ENCODE peak calls at places on chromosomes 6 and 20, in seven cellular contexts. F, Z, N, U, G, A and S are unnamed samples.

GRCh38 chr6:124480021-124480430 is 482.2 kb upstream of the RNF217 start:
- DNase-seq in Z (peak; percentile 17), N (no peak), A (no peak), G (no peak), F (no peak), U (no peak), S (no peak)

GRCh38 chr6:24340998-24341934 is 16.6 kb downstream of the DCDC2 start:
- DNase-seq in N (no peak), Z (no peak), G (peak; percentile 82), U (no peak), A (no peak), F (no peak), S (no peak)

GRCh38 chr6:129312865-129313264 is 397.1 kb downstream of the ARHGAP18 start:
- DNase-seq in G (peak; percentile 98), A (peak; percentile 34), U (no peak), F (no peak), N (no peak), Z (no peak), S (no peak)

GRCh38 chr20:2799688-2800589 is 488 bp downstream of the CPXM1 start:
- DNase-seq in N (no peak), F (no peak), G (no peak), Z (peak; percentile 11), A (no peak), U (peak; percentile 52), S (no peak)

GRCh38 chr6:49913656-49914055 is 47.3 kb upstream of the CRISP1 start:
- DNase-seq in G (no peak), U (no peak), Z (no peak), F (no peak), A (no peak), N (no peak), S (no peak)

GRCh38 chr6:16677458-16677857 is 83.8 kb downstream of the ATXN1 start:
- DNase-seq in A (no peak), G (no peak), F (no peak), U (no peak), N (no peak), Z (no peak), S (no peak)

GRCh38 chr20:37669062-37669772 is 24.6 kb upstream of the CTNNBL1 start:
- DNase-seq in G (peak; percentile 67), U (peak; percentile 17), A (no peak), Z (no peak), F (no peak), N (no peak), S (no peak)

GRCh38 chr6:161736796-161737292 is 463.0 kb upstream of the AGPAT4 start:
- DNase-seq in A (no peak), G (no peak), U (no peak), N (no peak), Z (no peak), F (no peak), S (no peak)

GRCh38 chr6:170365581-170365980 is 59.0 kb downstream of the FAM120B start:
- DNase-seq in G (no peak), U (no peak), A (no peak), F (no peak), N (no peak), Z (no peak), S (no peak)